ENCODE peak calls at places on chromosome 10, in ten cellular contexts. Z is stomach; N is B cell; S is WERI-Rb-1; M is heart right ventricle; H is colonic mucosa; G is thoracic aorta; O is CD8-positive, alpha-beta T cell; Q is lung; V is gastrocnemius medialis. K is an unnamed sample.

GRCh38 chr10:112137381-112137987 is 46.1 kb downstream of the GPAM start:
- DNase-seq in H (peak; percentile 77), O (peak; percentile 29), Q (peak; percentile 71), Z (peak; percentile 75), N (peak; percentile 50), V (peak; percentile 24), G (no peak), S (peak; percentile 84), M (peak; percentile 70), K (peak; percentile 57)

GRCh38 chr10:73762915-73763314 is 18.7 kb downstream of the SEC24C start:
- DNase-seq in H (no peak), V (no peak), S (no peak), N (no peak), M (no peak), G (no peak), O (no peak), Q (no peak), Z (no peak), K (no peak)

GRCh38 chr10:110717830-110718595 is 73.9 kb downstream of the RBM20 start:
- DNase-seq in S (no peak), G (no peak), H (no peak), M (peak; percentile 30), N (no peak), O (no peak), V (peak; percentile 28), Q (peak; percentile 36), Z (no peak), K (no peak)

GRCh38 chr10:79112898-79113431 is 44.2 kb downstream of the ZMIZ1 start:
- DNase-seq in N (no peak), O (no peak), G (no peak), Q (no peak), Z (no peak), V (peak; percentile 81), M (peak; percentile 54), H (no peak), S (no peak), K (no peak)

GRCh38 chr10:6228010-6228511 is 25.3 kb downstream of the PFKFB3 start:
- DNase-seq in N (no peak), Q (no peak), V (no peak), G (no peak), H (no peak), Z (no peak), S (no peak), M (no peak), O (no peak), K (no peak)

GRCh38 chr10:94358480-94358879 is 4.3 kb downstream of the NOC3L start:
- DNase-seq in N (no peak), Q (no peak), M (no peak), O (no peak), H (no peak), G (no peak), V (no peak), S (no peak), Z (no peak), K (no peak)

GRCh38 chr10:99329891-99330674 is 927 bp downstream of the CNNM1 start:
- DNase-seq in O (no peak), M (peak; percentile 27), H (no peak), Z (peak; percentile 48), N (no peak), G (no peak), Q (no peak), S (peak; percentile 40), V (no peak), K (no peak)

GRCh38 chr10:110045772-110046171 is 38.0 kb downstream of the ADD3 start:
- DNase-seq in Z (no peak), Q (no peak), N (no peak), S (no peak), V (no peak), O (no peak), H (no peak), M (no peak), G (no peak), K (no peak)

GRCh38 chr10:97032624-97033023 is 153.1 kb downstream of the SLIT1 start:
- DNase-seq in V (no peak), M (no peak), Q (no peak), S (no peak), N (no peak), Z (no peak), H (no peak), O (no peak), G (no peak), K (no peak)

GRCh38 chr10:68423522-68423921 is 16.4 kb upstream of the RUFY2 start:
- DNase-seq in Z (no peak), M (no peak), H (no peak), G (no peak), S (no peak), V (no peak), O (peak; percentile 15), Q (no peak), N (no peak), K (no peak)

GRCh38 chr10:43202657-43203490 is 64.0 kb downstream of the RASGEF1A start:
- DNase-seq in N (peak; percentile 43), S (peak; percentile 7), O (no peak), M (peak; percentile 52), H (peak; percentile 60), Z (peak; percentile 31), G (no peak), Q (peak; percentile 63), V (no peak), K (peak; percentile 22)

GRCh38 chr10:1247598-1248261 is 191.5 kb downstream of the WDR37 start:
- DNase-seq in G (no peak), Z (no peak), M (no peak), V (no peak), S (no peak), O (no peak), N (no peak), H (no peak), Q (no peak), K (no peak)

GRCh38 chr10:116972136-116972535 is 32.9 kb downstream of the SHTN1 start:
- DNase-seq in V (no peak), M (no peak), Q (no peak), G (no peak), S (no peak), N (no peak), Z (no peak), O (no peak), H (no peak), K (no peak)

GRCh38 chr10:5364365-5364764 is 401 bp upstream of the UCN3 start:
- DNase-seq in S (no peak), H (no peak), Z (no peak), Q (no peak), M (no peak), O (no peak), N (no peak), V (no peak), G (no peak), K (no peak)

GRCh38 chr10:92914478-92915066 is 66.3 kb downstream of the EXOC6 start:
- DNase-seq in V (peak; percentile 5), N (peak; percentile 49), O (peak; percentile 24), Z (peak; percentile 42), G (no peak), M (no peak), Q (peak; percentile 38), H (peak; percentile 60), S (peak; percentile 83), K (no peak)
- TF ChIP-seq CTCF in V (peak; percentile 40), N (peak; percentile 85), O (peak; percentile 78), Z (peak; percentile 60), G (peak; percentile 57), M (peak; percentile 39), Q (peak; percentile 24), H (peak; percentile 64), S (peak; percentile 64), K (no peak)

GRCh38 chr10:102635377-102635776 is 8.9 kb upstream of the TRIM8 start:
- DNase-seq in G (no peak), H (no peak), O (no peak), S (no peak), Z (no peak), M (no peak), V (no peak), N (no peak), Q (no peak), K (no peak)
- TF ChIP-seq CTCF in G (no peak), H (no peak), O (no peak), S (no peak), Z (no peak), M (no peak), V (no peak), N (no peak), Q (no peak), K (no peak)

GRCh38 chr10:50406457-50407076 is 155.3 kb upstream of the ASAH2 start:
- DNase-seq in O (no peak), N (no peak), M (no peak), H (no peak), Q (no peak), G (no peak), Z (no peak), V (no peak), S (no peak), K (no peak)

GRCh38 chr10:50405733-50406132 is 154.4 kb upstream of the ASAH2 start:
- DNase-seq in Q (no peak), Z (no peak), O (no peak), G (no peak), M (no peak), S (no peak), V (no peak), N (no peak), H (no peak), K (no peak)

GRCh38 chr10:50415292-50415691 is 164.0 kb upstream of the ASAH2 start:
- DNase-seq in N (no peak), G (no peak), Q (no peak), M (no peak), Z (no peak), H (no peak), S (no peak), O (no peak), V (no peak), K (no peak)

GRCh38 chr10:50407077-50407801 is 155.9 kb upstream of the ASAH2 start:
- DNase-seq in M (no peak), G (no peak), Q (no peak), S (no peak), Z (no peak), N (no peak), V (no peak), O (no peak), H (no peak), K (no peak)

DNA sequence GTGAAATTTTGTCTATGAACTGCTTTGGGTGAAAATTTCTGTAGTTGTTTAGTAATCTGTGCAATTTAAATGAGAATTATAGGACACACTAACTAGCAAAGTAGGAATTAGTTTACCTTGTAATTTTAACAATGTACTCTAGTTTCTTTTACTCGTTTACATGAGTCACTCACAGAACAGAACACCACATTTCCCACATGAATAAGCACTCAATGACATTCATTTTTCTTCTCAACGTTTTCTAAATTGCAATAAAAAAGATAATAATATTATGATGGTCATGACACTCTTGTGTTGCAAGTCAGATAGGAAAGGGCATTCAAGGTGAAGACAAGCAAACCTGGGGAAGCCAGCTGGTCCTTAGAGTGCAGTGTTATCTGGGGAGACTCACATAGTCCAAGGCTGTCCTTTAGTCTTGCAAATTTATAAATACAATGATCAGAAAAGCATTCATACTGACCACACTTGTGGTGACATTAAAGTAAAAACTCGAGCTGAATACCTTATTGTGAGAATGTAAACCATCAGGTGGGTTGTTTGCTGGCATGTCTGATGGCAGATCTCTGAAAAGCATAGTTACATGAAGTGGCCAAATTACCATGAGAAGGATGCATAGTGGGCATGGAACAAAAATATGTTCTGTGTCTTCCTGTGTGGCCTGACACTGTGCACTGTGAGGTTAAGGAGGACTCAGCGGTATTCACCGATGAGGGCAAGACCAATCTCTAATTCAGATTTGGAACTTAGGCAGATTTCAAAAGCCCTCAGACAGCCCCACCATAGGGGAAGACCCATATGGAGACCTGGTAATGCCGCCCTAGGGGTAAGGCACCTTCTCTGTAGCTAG is 158.9 kb upstream of the ASAH2 start:
- DNase-seq in Z (no peak), O (no peak), G (no peak), V (no peak), N (no peak), S (no peak), M (no peak), Q (no peak), H (no peak), K (no peak)
- TF ChIP-seq CTCF in Z (no peak), O (no peak), G (no peak), V (no peak), N (no peak), S (no peak), M (no peak), Q (no peak), H (no peak), K (no peak)

GRCh38 chr10:44513592-44513991 is 128.7 kb upstream of the CXCL12 start:
- DNase-seq in S (no peak), Z (no peak), O (no peak), M (no peak), N (no peak), V (no peak), G (no peak), Q (no peak), H (no peak), K (no peak)
- TF ChIP-seq CTCF in S (peak; percentile 25), Z (no peak), O (no peak), M (no peak), N (no peak), V (no peak), G (no peak), Q (no peak), H (no peak), K (no peak)